ENCODE peak calls at places on chromosomes 4 and X, in four cellular contexts. G is uterus, B is adrenal gland, A is lower leg skin. M is an unnamed sample.

GRCh38 chrX:55039471-55039870 is 8.7 kb upstream of the ALAS2 start:
- DNase-seq in G (no peak), B (no peak), A (no peak), M (no peak)

GRCh38 chr4:132527817-132528216 is 621.3 kb upstream of the PCDH10 start:
- DNase-seq in G (no peak), B (no peak), A (no peak), M (no peak)

GRCh38 chr4:1418494-1419285 is 12.4 kb upstream of the NKX1-1 start:
- DNase-seq in G (no peak), B (peak), A (peak), M (no peak)

GRCh38 chr4:70651864-70652506 is 14.3 kb downstream of the JCHAIN start:
- DNase-seq in G (no peak), B (no peak), A (no peak), M (no peak)

GRCh38 chr4:72489267-72489666 is 79.8 kb downstream of the ADAMTS3 start:
- DNase-seq in G (no peak), B (no peak), A (no peak), M (no peak)

GRCh38 chr4:7298601-7299000 is 106.3 kb downstream of the SORCS2 start:
- DNase-seq in G (no peak), B (no peak), A (no peak), M (no peak)

GRCh38 chr4:183444953-183445543 is 612 bp downstream of the CDKN2AIP start:
- DNase-seq in G (no peak), B (peak), A (no peak), M (no peak)

GRCh38 chr4:183157215-183157614 is 58.2 kb downstream of the WWC2 start:
- DNase-seq in G (no peak), B (no peak), A (no peak), M (no peak)

GRCh38 chrX:16836371-16836770 is 33.8 kb downstream of the RBBP7 start:
- DNase-seq in G (no peak), B (peak), A (no peak), M (peak)

GRCh38 chr4:22486276-22486675 is 29.6 kb downstream of the ADGRA3 start:
- DNase-seq in G (no peak), B (no peak), A (no peak), M (no peak)

GRCh38 chrX:129779747-129780146 is at the start of gene SASH3:
- DNase-seq in G (no peak), B (peak), A (peak), M (peak)

GRCh38 chrX:132631579-132632232 is 142.9 kb upstream of the MBNL3 start:
- DNase-seq in G (no peak), B (no peak), A (no peak), M (no peak)

GRCh38 chr4:472881-473574 is 25.9 kb downstream of the ZNF721 start:
- DNase-seq in G (no peak), B (peak), A (no peak), M (peak)

GRCh38 chr4:101420661-101421060 is 73.3 kb upstream of the PPP3CA start:
- DNase-seq in G (no peak), B (no peak), A (no peak), M (no peak)

DNA sequence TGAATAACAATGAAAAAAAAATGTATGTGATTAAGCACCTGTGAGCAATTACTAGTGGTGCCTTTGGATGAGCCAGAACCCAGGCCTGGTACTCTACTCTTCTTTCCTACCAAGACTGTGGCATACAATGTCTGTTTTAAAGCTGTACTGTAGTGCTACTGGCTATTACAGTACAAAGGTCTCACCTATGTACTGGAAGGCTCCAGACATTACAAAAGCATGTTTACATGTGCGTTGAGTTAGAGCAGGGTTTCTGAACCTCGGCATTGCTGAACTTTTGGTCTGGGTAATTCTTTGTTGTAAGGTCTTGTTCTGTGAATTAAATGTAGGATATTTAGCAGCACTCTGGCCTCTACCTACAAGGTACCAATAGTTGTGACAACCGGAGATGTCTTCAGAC is 153.8 kb downstream of the SPATA18 start:
- DNase-seq in G (no peak), B (no peak), A (no peak), M (no peak)
- TF ChIP-seq POLR2A in G (no peak), B (no peak), A (no peak), M (no peak)

GRCh38 chr4:110621328-110621812 is 1.5 kb downstream of the PITX2 start:
- DNase-seq in G (no peak), B (no peak), A (no peak), M (no peak)

GRCh38 chr4:110623710-110624015 is 786 bp upstream of the PITX2 start:
- DNase-seq in G (no peak), B (no peak), A (no peak), M (no peak)

GRCh38 chr4:110621839-110622751 is 782 bp downstream of the PITX2 start:
- DNase-seq in G (no peak), B (no peak), A (no peak), M (no peak)

GRCh38 chr4:110624016-110624770 is 1.3 kb upstream of the PITX2 start:
- DNase-seq in G (no peak), B (no peak), A (no peak), M (no peak)

DNA sequence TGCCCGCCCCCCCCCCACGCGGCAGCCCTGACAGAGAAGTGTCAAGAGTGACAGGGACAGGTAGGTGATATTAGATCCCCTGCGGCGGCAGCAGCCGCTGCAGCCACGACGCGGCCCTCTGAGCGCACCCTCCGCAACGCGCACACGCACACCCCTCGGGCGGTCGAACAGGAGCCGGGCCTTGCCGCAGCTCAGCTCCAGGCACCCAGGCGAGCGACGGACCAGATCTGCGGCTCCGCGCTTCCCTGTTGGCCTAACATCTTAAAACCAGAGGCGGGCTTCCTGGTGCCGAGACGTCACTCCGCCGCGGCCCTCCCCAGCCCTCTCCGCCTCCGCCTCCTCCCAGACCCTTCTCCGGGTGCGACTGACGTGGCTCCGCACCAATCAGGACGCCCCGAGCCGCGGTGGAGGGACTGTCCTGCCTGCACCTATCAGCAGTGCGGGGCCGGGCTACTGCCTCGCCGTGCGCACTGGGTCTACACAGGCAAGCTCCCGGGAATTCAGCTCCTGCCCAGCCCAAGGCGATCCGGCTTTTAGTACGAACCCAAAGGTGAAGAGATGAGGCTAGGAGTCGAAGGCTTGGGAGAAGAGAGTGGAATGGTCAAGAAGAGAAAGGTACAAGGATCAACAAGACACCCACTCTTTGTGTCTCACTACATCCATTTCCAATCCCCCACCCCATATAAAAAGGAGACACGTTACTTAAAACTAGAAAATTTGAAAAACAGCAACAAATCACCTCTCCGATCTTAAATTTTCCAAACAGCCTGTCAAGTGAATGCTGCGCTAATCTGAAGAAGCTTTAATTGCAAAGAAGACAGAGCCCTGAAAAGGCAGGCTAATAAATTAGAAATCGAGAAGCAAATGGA is at the start of gene PITX2:
- DNase-seq in G (peak), B (peak), A (peak), M (peak)
- TF ChIP-seq POLR2A in G (no peak), B (no peak), A (no peak), M (no peak)

GRCh38 chr4:26319467-26320158 is 1.2 kb upstream of the RBPJ start:
- DNase-seq in G (peak), B (peak), A (peak), M (peak)
- TF ChIP-seq POLR2A in G (no peak), B (peak), A (no peak), M (no peak)

DNA sequence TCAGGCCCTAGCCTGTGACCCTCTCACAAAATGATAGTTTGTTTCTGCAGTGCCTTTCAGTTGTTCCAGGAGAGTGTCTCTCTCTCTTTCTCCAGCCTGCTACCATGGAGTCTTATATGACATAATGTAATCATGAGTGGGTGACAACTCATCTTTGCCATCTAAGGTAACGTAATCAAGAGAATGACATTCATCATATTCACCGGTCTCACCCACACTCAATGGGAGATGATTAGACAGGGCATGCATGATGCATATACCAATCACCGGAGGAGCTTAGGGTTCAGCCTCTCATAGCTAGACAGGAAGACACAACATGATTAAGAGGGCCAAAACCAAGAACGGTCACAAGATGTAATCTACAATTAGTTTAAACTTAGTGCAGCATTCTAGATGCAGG is 97.1 kb upstream of the FAM9B start:
- DNase-seq in G (no peak), B (no peak), A (no peak), M (no peak)
- TF ChIP-seq POLR2A in G (no peak), B (no peak), A (no peak), M (no peak)

GRCh38 chr4:56386091-56386490 is 1.2 kb downstream of the AASDH start:
- DNase-seq in G (no peak), B (no peak), A (no peak), M (no peak)

GRCh38 chr4:56389558-56389957 is 2.3 kb upstream of the AASDH start:
- DNase-seq in G (no peak), B (no peak), A (no peak), M (no peak)

GRCh38 chr4:56387023-56388001 is at the start of gene AASDH:
- DNase-seq in G (peak), B (peak), A (peak), M (peak)

GRCh38 chr4:56388311-56388710 is 1.0 kb upstream of the AASDH start:
- DNase-seq in G (no peak), B (no peak), A (no peak), M (no peak)

DNA sequence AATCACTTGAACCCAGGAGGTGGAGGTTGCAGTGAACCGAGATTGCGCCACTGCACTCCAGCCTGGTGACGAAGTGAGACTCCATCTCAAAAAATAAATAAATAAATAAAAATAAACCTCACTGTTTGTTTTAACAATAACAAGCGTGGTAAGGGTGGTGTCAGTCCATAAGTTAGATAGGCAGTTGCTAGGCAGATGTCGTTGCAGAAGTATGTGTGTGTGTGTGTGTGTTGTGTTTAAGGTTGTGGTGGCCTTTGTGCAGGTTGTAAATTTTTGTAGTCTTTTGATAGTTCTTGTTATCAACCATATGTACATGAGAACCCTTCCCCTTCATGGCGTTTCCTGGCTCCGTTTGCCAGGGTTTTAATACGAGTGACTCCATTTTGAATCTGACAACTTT is 4.0 kb upstream of the AASDH start:
- DNase-seq in G (no peak), B (no peak), A (no peak), M (no peak)
- TF ChIP-seq POLR2A in G (no peak), B (no peak), A (no peak), M (no peak)

GRCh38 chrX:41335590-41336331 is 1.8 kb downstream of the DDX3X start:
- DNase-seq in G (no peak), B (no peak), A (no peak), M (no peak)

GRCh38 chrX:41332988-41333743 is 796 bp upstream of the DDX3X start:
- DNase-seq in G (peak), B (peak), A (peak), M (peak)

GRCh38 chrX:41334866-41335589 is 1.1 kb downstream of the DDX3X start:
- DNase-seq in G (peak), B (peak), A (peak), M (peak)

GRCh38 chrX:41333744-41333993 is 293 bp upstream of the DDX3X start:
- DNase-seq in G (peak), B (peak), A (no peak), M (peak)

GRCh38 chrX:41333994-41334865 is at the start of gene DDX3X:
- DNase-seq in G (peak), B (peak), A (peak), M (peak)
- TF ChIP-seq POLR2A in G (peak), B (peak), A (peak), M (peak)

GRCh38 chrX:108299101-108299591 is 139.1 kb downstream of the COL4A6 start:
- DNase-seq in G (no peak), B (no peak), A (no peak), M (peak)
- TF ChIP-seq POLR2A in G (no peak), B (no peak), A (no peak), M (no peak)

DNA sequence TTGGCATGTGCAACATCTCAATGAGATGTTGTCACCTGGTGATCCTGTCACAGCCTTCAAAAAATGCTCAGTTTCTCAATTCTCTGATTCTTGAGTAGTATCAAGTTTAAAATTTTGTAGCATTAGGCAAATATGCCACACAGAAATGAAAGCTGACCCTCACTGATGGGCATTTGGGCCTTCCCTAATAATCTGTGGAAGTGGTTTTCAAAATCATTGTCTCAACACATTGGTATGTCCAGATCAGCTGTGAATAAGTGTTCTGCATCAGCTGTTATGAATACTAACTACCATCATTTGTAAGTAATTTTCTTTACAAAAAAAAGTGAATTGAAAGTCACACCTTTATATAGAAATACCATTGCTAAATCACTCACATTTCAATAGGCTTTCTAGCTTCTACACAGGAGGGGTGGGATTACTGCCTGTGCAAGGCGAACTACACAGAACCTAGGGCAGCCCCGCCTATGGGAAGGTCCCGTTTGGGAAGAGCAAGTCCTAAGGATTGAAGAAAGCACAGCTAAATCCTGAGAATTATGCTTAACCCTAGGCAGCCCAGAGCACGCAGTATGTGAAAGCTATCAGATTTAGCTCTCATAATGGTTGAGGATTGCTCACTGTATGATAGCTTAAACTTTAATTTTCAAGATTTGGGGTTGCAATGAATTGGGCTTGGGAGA is 73.4 kb downstream of the GPC3 start:
- DNase-seq in G (no peak), B (no peak), A (no peak), M (no peak)
- TF ChIP-seq POLR2A in G (no peak), B (no peak), A (no peak), M (no peak)

M was measured in thyroid gland.